ENCODE peak calls at places on chromosomes 5 and 9, in nine cellular contexts. M, A, D, S, V, G, H, W and O are unnamed samples.

GRCh38 chr9:115643948-115644727 is 509.5 kb upstream of the PAPPA start:
- DNase-seq in M (no peak), A (no peak), D (no peak), S (no peak), V (no peak), G (no peak), H (no peak), W (no peak), O (no peak)

GRCh38 chr5:20678814-20679298 is 690.9 kb upstream of the CDH18 start:
- DNase-seq in M (no peak), A (no peak), D (no peak), S (no peak), V (no peak), G (no peak), H (no peak), W (peak), O (no peak)

GRCh38 chr5:9573796-9574195 is 27.9 kb upstream of the SEMA5A start:
- DNase-seq in M (no peak), A (no peak), D (no peak), S (no peak), V (no peak), G (no peak), H (no peak), W (no peak), O (no peak)

GRCh38 chr5:36886791-36887190 is 10.2 kb downstream of the NIPBL start:
- DNase-seq in M (no peak), A (no peak), D (no peak), S (no peak), V (no peak), G (no peak), H (no peak), W (no peak), O (no peak)

GRCh38 chr9:79764377-79764776 is 192.6 kb downstream of the TLE4 start:
- DNase-seq in M (no peak), A (no peak), D (peak), S (no peak), V (no peak), G (no peak), H (no peak), W (peak), O (no peak)

GRCh38 chr5:141513021-141513626 is 24.2 kb downstream of the PCDHGC5 start:
- DNase-seq in M (no peak), A (no peak), D (peak), S (peak), V (peak), G (peak), H (peak), W (no peak), O (peak)

GRCh38 chr9:131616983-131617604 is 71.8 kb downstream of the PRRT1B start:
- DNase-seq in M (no peak), A (no peak), D (no peak), S (no peak), V (no peak), G (no peak), H (no peak), W (no peak), O (no peak)

GRCh38 chr9:124038790-124039633 is 27.4 kb downstream of the LHX2 start:
- DNase-seq in M (no peak), A (no peak), D (no peak), S (no peak), V (no peak), G (no peak), H (no peak), W (no peak), O (no peak)

GRCh38 chr5:169762338-169763095 is 125.4 kb downstream of the DOCK2 start:
- DNase-seq in M (no peak), A (no peak), D (no peak), S (no peak), V (no peak), G (no peak), H (no peak), W (no peak), O (no peak)

GRCh38 chr9:109857337-109857736 is 77.3 kb downstream of the PALM2AKAP2 start:
- DNase-seq in M (no peak), A (no peak), D (no peak), S (no peak), V (no peak), G (no peak), H (no peak), W (no peak), O (peak)

GRCh38 chr5:133921899-133922468 is 46.4 kb downstream of the C5orf15 start:
- DNase-seq in M (peak), A (no peak), D (no peak), S (no peak), V (peak), G (no peak), H (no peak), W (no peak), O (peak)

GRCh38 chr5:143554918-143555477 is 151.5 kb upstream of the NR3C1 start:
- DNase-seq in M (no peak), A (no peak), D (no peak), S (no peak), V (no peak), G (no peak), H (no peak), W (no peak), O (no peak)

GRCh38 chr5:16090270-16090669 is 89.3 kb downstream of the MARCHF11 start:
- DNase-seq in M (no peak), A (no peak), D (no peak), S (no peak), V (no peak), G (no peak), H (no peak), W (no peak), O (no peak)

GRCh38 chr9:136944094-136944518 is 432 bp downstream of the FBXW5 start:
- DNase-seq in M (no peak), A (no peak), D (no peak), S (no peak), V (no peak), G (no peak), H (peak), W (no peak), O (no peak)

GRCh38 chr9:14320272-14321245 is 6.6 kb upstream of the NFIB start:
- DNase-seq in M (peak), A (no peak), D (no peak), S (peak), V (peak), G (peak), H (no peak), W (no peak), O (peak)

GRCh38 chr5:176859916-176860315 is 39.2 kb downstream of the HK3 start:
- DNase-seq in M (peak), A (no peak), D (no peak), S (no peak), V (no peak), G (no peak), H (no peak), W (no peak), O (no peak)

GRCh38 chr5:171137768-171138540 is 171.1 kb upstream of the TLX3 start:
- DNase-seq in M (no peak), A (no peak), D (no peak), S (no peak), V (no peak), G (no peak), H (no peak), W (peak), O (no peak)

GRCh38 chr5:72265032-72265903 is 54.8 kb downstream of the MRPS27 start:
- DNase-seq in M (no peak), A (no peak), D (no peak), S (no peak), V (no peak), G (no peak), H (no peak), W (no peak), O (peak)

GRCh38 chr5:1388383-1388967 is 43.6 kb upstream of the CLPTM1L start:
- DNase-seq in M (peak), A (no peak), D (no peak), S (no peak), V (peak), G (no peak), H (no peak), W (no peak), O (no peak)

GRCh38 chr5:3226171-3226570 is 369.5 kb upstream of the IRX1 start:
- DNase-seq in M (no peak), A (no peak), D (no peak), S (peak), V (no peak), G (no peak), H (no peak), W (no peak), O (no peak)

GRCh38 chr9:136075134-136075841 is 19.8 kb downstream of the NACC2 start:
- DNase-seq in M (no peak), A (no peak), D (no peak), S (no peak), V (no peak), G (no peak), H (peak), W (no peak), O (no peak)

GRCh38 chr9:108477538-108478006 is 378.2 kb downstream of the ACTL7B start:
- DNase-seq in M (peak), A (no peak), D (no peak), S (no peak), V (peak), G (no peak), H (no peak), W (no peak), O (no peak)

GRCh38 chr5:7878381-7878873 is 9.5 kb downstream of the MTRR start:
- DNase-seq in M (no peak), A (no peak), D (no peak), S (no peak), V (no peak), G (no peak), H (no peak), W (peak), O (no peak)

GRCh38 chr5:333945-334344 is 12.4 kb downstream of the AHRR start:
- DNase-seq in M (no peak), A (no peak), D (no peak), S (no peak), V (no peak), G (peak), H (no peak), W (no peak), O (no peak)

GRCh38 chr5:145283101-145283500 is 552.0 kb downstream of the PRELID2 start:
- DNase-seq in M (no peak), A (no peak), D (no peak), S (no peak), V (no peak), G (no peak), H (no peak), W (no peak), O (no peak)

GRCh38 chr5:80754900-80755299 is 100.1 kb upstream of the DHFR start:
- DNase-seq in M (peak), A (no peak), D (no peak), S (no peak), V (peak), G (peak), H (no peak), W (no peak), O (peak)

GRCh38 chr5:92364986-92365550 is 982.0 kb upstream of the ARRDC3 start:
- DNase-seq in M (no peak), A (no peak), D (no peak), S (no peak), V (no peak), G (no peak), H (no peak), W (no peak), O (no peak)

GRCh38 chr9:133604214-133604613 is 5.0 kb downstream of the FAM163B start:
- DNase-seq in M (peak), A (no peak), D (no peak), S (no peak), V (no peak), G (peak), H (no peak), W (no peak), O (peak)

GRCh38 chr5:154690488-154690887 is 64.7 kb upstream of the LARP1 start:
- DNase-seq in M (no peak), A (no peak), D (peak), S (no peak), V (no peak), G (no peak), H (no peak), W (no peak), O (no peak)

GRCh38 chr9:90855208-90856000 is 53.8 kb downstream of the SYK start:
- DNase-seq in M (no peak), A (no peak), D (no peak), S (no peak), V (peak), G (no peak), H (no peak), W (no peak), O (no peak)